ENCODE peak calls at places on chromosomes 2 and 18, in eight cellular contexts. P is Karpas-422; U is AG04449; S is stimulated activated CD4-positive, alpha-beta T cell treated with anti-CD3 and anti-CD28 coated beads, Interleukin-15, amount 100 ng/mL, for 24 hours; L is neural crest cell; Y is EL; N is nephron progenitor cell; M is cardiac muscle cell. I is an unnamed sample.

GRCh38 chr2:132670961-132671781 is 1.2 kb upstream of the LYPD1 start:
- DNase-seq in L (peak; percentile 14), P (no peak), U (no peak), N (peak; percentile 37), S (no peak), Y (peak; percentile 95), M (peak; percentile 79), I (no peak)

GRCh38 chr18:57997820-57998219 is 46.2 kb upstream of the NEDD4L start:
- DNase-seq in P (peak; percentile 56), M (no peak), U (no peak), Y (no peak), N (no peak), L (no peak), S (no peak), I (no peak)

GRCh38 chr2:50591642-50592041 is 440.3 kb downstream of the NRXN1 start:
- DNase-seq in U (no peak), P (no peak), S (no peak), N (no peak), Y (no peak), L (no peak), M (peak; percentile 48), I (no peak)

GRCh38 chr2:177606636-177607035 is 214.1 kb downstream of the AGPS start:
- DNase-seq in U (no peak), Y (peak; percentile 57), M (peak; percentile 41), N (no peak), S (no peak), P (no peak), L (no peak), I (no peak)

GRCh38 chr18:78517328-78517727 is 462.3 kb upstream of the SALL3 start:
- DNase-seq in Y (no peak), N (no peak), L (no peak), S (no peak), P (no peak), U (no peak), M (no peak), I (peak; percentile 7)

GRCh38 chr2:142218471-142218870 is 87.7 kb upstream of the LRP1B start:
- DNase-seq in U (no peak), N (no peak), P (no peak), Y (peak; percentile 12), L (no peak), M (no peak), S (no peak), I (no peak)

GRCh38 chr2:6425037-6425436 is 440.7 kb downstream of the CMPK2 start:
- DNase-seq in S (no peak), L (no peak), U (no peak), M (no peak), P (no peak), N (no peak), Y (no peak), I (no peak)

GRCh38 chr2:206150631-206151030 is 8.6 kb downstream of the NDUFS1 start:
- DNase-seq in N (no peak), S (no peak), P (no peak), Y (no peak), M (no peak), L (no peak), U (no peak), I (no peak)

GRCh38 chr2:28721601-28722191 is 29.9 kb upstream of the PPP1CB start:
- DNase-seq in N (no peak), L (no peak), S (no peak), U (no peak), P (no peak), Y (no peak), M (no peak), I (no peak)

GRCh38 chr18:49031511-49032188 is 80.9 kb upstream of the SMAD7 start:
- DNase-seq in P (no peak), M (no peak), U (no peak), S (peak; percentile 57), L (no peak), Y (no peak), N (no peak), I (peak; percentile 24)

GRCh38 chr2:23002234-23002633 is 382.7 kb upstream of the KLHL29 start:
- DNase-seq in M (no peak), L (no peak), N (no peak), Y (no peak), P (peak; percentile 61), U (no peak), S (no peak), I (no peak)

GRCh38 chr2:25558262-25558661 is 115.1 kb downstream of the DTNB start:
- DNase-seq in S (peak; percentile 58), L (no peak), P (peak; percentile 50), N (no peak), M (peak; percentile 74), Y (peak; percentile 58), U (no peak), I (no peak)

GRCh38 chr2:205763708-205764501 is 81.6 kb downstream of the NRP2 start:
- DNase-seq in U (peak; percentile 65), M (peak; percentile 90), P (peak; percentile 80), N (peak; percentile 77), S (peak; percentile 26), L (peak; percentile 78), Y (peak; percentile 31), I (peak; percentile 50)

GRCh38 chr2:137957033-137957432 is 7.2 kb upstream of the HNMT start:
- DNase-seq in U (peak; percentile 85), P (no peak), Y (peak; percentile 84), M (peak; percentile 95), S (no peak), N (no peak), L (no peak), I (no peak)

GRCh38 chr18:62564044-62564443 is 41.2 kb downstream of the ZCCHC2 start:
- DNase-seq in P (no peak), N (no peak), M (no peak), Y (no peak), U (no peak), S (no peak), L (no peak), I (no peak)

GRCh38 chr2:197251576-197251975 is 59.0 kb downstream of the ANKRD44 start:
- DNase-seq in L (no peak), U (peak; percentile 36), N (no peak), P (no peak), Y (no peak), M (peak; percentile 50), S (no peak), I (no peak)

GRCh38 chr2:102399499-102400141 is 23.3 kb upstream of the IL18RAP start:
- DNase-seq in Y (no peak), L (no peak), M (no peak), U (no peak), P (no peak), N (no peak), S (no peak), I (no peak)

GRCh38 chr18:36387296-36387695 is 89.8 kb downstream of the FHOD3 start:
- DNase-seq in Y (no peak), P (no peak), L (no peak), S (no peak), N (no peak), M (no peak), U (no peak), I (no peak)

GRCh38 chr18:35241523-35241804 is 630 bp downstream of the ZNF397 start:
- DNase-seq in M (no peak), P (no peak), L (no peak), S (no peak), Y (no peak), N (no peak), U (no peak), I (no peak)

GRCh38 chr2:136242100-136242499 is 124.2 kb upstream of the CXCR4 start:
- DNase-seq in Y (peak; percentile 17), P (no peak), M (no peak), N (no peak), S (no peak), U (no peak), L (no peak), I (no peak)

GRCh38 chr2:122988395-122989221 is 1036.5 kb upstream of the CNTNAP5 start:
- DNase-seq in M (no peak), S (no peak), P (peak; percentile 41), N (peak; percentile 24), U (no peak), Y (no peak), L (no peak), I (no peak)

GRCh38 chr2:240640939-240641338 is 15.7 kb downstream of the GPR35 start:
- DNase-seq in Y (peak; percentile 21), N (peak; percentile 74), U (no peak), S (peak; percentile 38), M (peak; percentile 39), L (peak; percentile 60), P (no peak), I (peak; percentile 50)

GRCh38 chr2:166494140-166494544 is at the start of gene SCN7A:
- DNase-seq in U (no peak), L (peak; percentile 57), Y (peak; percentile 31), S (no peak), N (peak; percentile 80), P (no peak), M (peak; percentile 73), I (no peak)

GRCh38 chr2:73175663-73176204 is 26.6 kb upstream of the NOTO start:
- DNase-seq in Y (peak; percentile 75), U (no peak), P (peak; percentile 51), N (peak; percentile 79), M (peak; percentile 82), S (peak; percentile 85), L (peak; percentile 48), I (peak; percentile 93)

GRCh38 chr2:142875642-142876041 is 1.8 kb upstream of the KYNU start:
- DNase-seq in N (no peak), Y (no peak), P (no peak), L (no peak), S (no peak), M (no peak), U (no peak), I (no peak)

GRCh38 chr2:53802617-53803115 is 15.8 kb downstream of the ERLEC1 start:
- DNase-seq in P (no peak), M (peak; percentile 55), N (no peak), Y (no peak), L (no peak), U (no peak), S (no peak), I (no peak)

GRCh38 chr2:23569761-23570383 is 184.9 kb downstream of the KLHL29 start:
- DNase-seq in P (no peak), L (no peak), U (no peak), M (no peak), Y (no peak), S (no peak), N (no peak), I (no peak)

GRCh38 chr2:26724004-26724750 is 31.7 kb downstream of the KCNK3 start:
- DNase-seq in N (no peak), L (no peak), U (no peak), P (no peak), S (no peak), M (peak; percentile 92), Y (peak; percentile 94), I (peak; percentile 32)

GRCh38 chr2:150100834-150101233 is 386.6 kb downstream of the RND3 start:
- DNase-seq in P (no peak), S (no peak), U (no peak), Y (no peak), N (no peak), M (no peak), L (no peak), I (no peak)

GRCh38 chr2:207807516-207807915 is 37.8 kb upstream of the FZD5 start:
- DNase-seq in L (no peak), P (no peak), N (no peak), Y (peak; percentile 13), U (no peak), M (no peak), S (peak; percentile 5), I (no peak)

GRCh38 chr2:232341061-232341738 is 37.4 kb upstream of the ALPP start:
- DNase-seq in N (no peak), U (no peak), L (no peak), S (no peak), P (no peak), Y (no peak), M (no peak), I (no peak)

GRCh38 chr18:58432050-58432727 is 196.7 kb downstream of the ALPK2 start:
- DNase-seq in L (no peak), U (no peak), S (no peak), Y (no peak), P (no peak), M (no peak), N (no peak), I (no peak)

GRCh38 chr18:30034818-30035217 is 1007.7 kb downstream of the DSC3 start:
- DNase-seq in N (no peak), L (no peak), S (no peak), Y (no peak), P (no peak), M (no peak), U (no peak), I (no peak)

GRCh38 chr2:183248866-183249567 is 124.8 kb downstream of the NUP35 start:
- DNase-seq in L (no peak), N (no peak), U (no peak), S (no peak), Y (peak; percentile 43), M (peak; percentile 50), P (peak; percentile 60), I (no peak)

I was measured in stomach.